ENCODE peak calls at places on chromosomes 12 and 14, in nine cellular contexts. Z, X, Q, G, B, J, E, P and T are unnamed samples.
A peak's percentile ranks its signal among the peaks of the same experiment; 100 is the strongest.

GRCh38 chr12:32820376-32820931 is 64.8 kb upstream of the YARS2 start:
- DNase-seq in P (no peak), Z (no peak), X (no peak), J (no peak), Q (no peak), B (no peak), G (no peak), E (no peak), T (no peak)

GRCh38 chr14:54370323-54371125 is 26.3 kb upstream of the CDKN3 start:
- DNase-seq in B (no peak), Q (no peak), Z (no peak), J (no peak), P (no peak), G (no peak), E (no peak), X (no peak), T (no peak)

GRCh38 chr12:10372534-10372931 is 17.3 kb downstream of the KLRK1 start:
- DNase-seq in P (no peak), Q (no peak), X (no peak), B (no peak), G (no peak), Z (no peak), J (no peak), E (no peak), T (no peak)

GRCh38 chr14:32468955-32469354 is 139.9 kb downstream of the AKAP6 start:
- DNase-seq in X (no peak), J (peak; percentile 45), P (no peak), G (peak; percentile 31), B (no peak), Q (no peak), E (no peak), Z (peak; percentile 82), T (no peak)

GRCh38 chr12:45381351-45381750 is 165.5 kb downstream of the ANO6 start:
- DNase-seq in E (no peak), G (no peak), J (no peak), B (no peak), P (no peak), Z (no peak), Q (no peak), X (no peak), T (no peak)

GRCh38 chr12:78398750-78399149 is 465.8 kb upstream of the SYT1 start:
- DNase-seq in G (no peak), P (no peak), X (no peak), E (no peak), J (no peak), Q (no peak), Z (peak; percentile 17), B (no peak), T (no peak)

GRCh38 chr12:110222027-110222426 is 59.0 kb upstream of the ATP2A2 start:
- DNase-seq in B (no peak), Q (no peak), X (no peak), E (no peak), G (no peak), J (no peak), Z (no peak), P (no peak), T (no peak)

GRCh38 chr12:3363608-3364007 is 127.4 kb upstream of the PRMT8 start:
- DNase-seq in G (peak; percentile 29), X (no peak), J (no peak), Z (no peak), Q (no peak), B (peak; percentile 20), E (no peak), P (no peak), T (peak; percentile 9)

GRCh38 chr12:57618966-57619433 is 7.8 kb downstream of the ARHGEF25 start:
- DNase-seq in B (no peak), X (peak; percentile 20), G (no peak), J (no peak), P (peak; percentile 20), Q (peak; percentile 36), E (no peak), Z (no peak), T (no peak)

GRCh38 chr12:130818381-130819247 is 20.4 kb downstream of the STX2 start:
- DNase-seq in E (peak; percentile 69), Z (peak; percentile 47), B (peak; percentile 95), P (peak; percentile 88), Q (peak; percentile 91), X (peak; percentile 92), J (no peak), G (peak; percentile 59), T (peak; percentile 79)

GRCh38 chr14:90720336-90720735 is 95.9 kb downstream of the TTC7B start:
- DNase-seq in E (no peak), J (no peak), G (no peak), Q (no peak), X (no peak), B (no peak), P (no peak), Z (no peak), T (no peak)

GRCh38 chr12:6753772-6754356 is 923 bp upstream of the MLF2 start:
- DNase-seq in G (no peak), P (no peak), Q (peak; percentile 29), J (no peak), B (no peak), X (no peak), Z (no peak), E (peak; percentile 13), T (no peak)

DNA sequence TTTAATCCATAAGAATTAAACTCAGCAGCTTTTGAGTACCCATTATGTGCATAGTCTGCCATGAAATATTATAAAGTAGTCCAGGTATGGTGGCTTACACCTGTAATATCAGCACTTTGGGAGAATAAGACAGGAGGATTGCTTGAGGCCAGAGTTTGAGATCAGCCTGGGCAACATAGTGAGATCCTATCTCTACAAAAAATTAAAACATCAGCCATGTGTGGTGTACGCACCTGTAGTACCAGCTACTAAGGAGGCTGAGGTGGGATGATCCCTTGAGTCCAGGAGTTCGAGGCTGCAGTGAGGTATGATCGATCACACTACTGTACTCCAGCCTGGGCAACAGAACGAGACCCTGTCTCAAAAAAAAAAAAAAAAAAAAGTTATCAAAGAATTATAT is 15.3 kb downstream of the MARK3 start:
- DNase-seq in G (no peak), J (no peak), P (no peak), Q (no peak), X (no peak), Z (no peak), B (no peak), E (no peak), T (no peak)
- TF ChIP-seq CTCF in G (no peak), J (no peak), P (no peak), Q (no peak), X (no peak), Z (no peak), B (no peak), E (no peak), T (no peak)

DNA sequence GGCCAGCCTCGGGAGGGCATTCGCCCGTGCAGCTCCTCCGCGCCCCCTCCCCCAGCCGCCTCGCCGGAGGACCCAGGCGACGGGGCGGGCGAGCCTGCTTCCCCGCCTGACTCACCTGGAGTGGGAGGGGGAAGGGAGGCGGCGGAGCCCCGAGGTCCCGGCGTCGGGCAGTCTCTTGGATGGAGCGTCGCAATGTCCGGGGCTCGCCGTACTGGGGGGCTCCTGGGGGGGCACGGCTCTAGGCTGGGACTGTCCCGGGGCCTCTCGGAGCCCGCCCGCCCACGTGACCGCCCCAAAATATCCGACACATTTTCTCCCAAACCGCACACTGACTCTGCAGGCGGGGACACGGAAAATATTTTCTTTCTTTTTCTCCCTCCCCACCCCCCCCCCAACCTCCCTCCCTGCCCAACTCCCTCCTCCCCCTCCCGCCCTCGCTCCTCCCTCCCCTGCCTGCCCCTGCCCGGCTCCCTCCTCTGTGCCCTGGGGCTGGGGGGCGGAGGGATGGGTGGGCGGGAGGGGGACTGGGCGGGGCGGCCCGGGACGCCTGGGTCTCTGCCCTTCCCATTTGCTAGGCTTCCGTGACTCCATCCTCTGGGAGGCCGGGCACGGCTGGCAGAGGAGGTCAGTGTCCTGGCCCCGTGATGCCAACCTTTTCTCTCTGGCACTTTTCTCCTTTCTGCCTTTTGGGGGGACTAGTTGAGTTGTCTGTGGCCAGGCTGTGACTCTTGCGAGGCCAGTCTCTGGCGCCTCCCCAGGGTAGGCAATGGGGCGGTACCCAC is at the start of gene RARG:
- DNase-seq in P (no peak), B (peak; percentile 79), E (peak; percentile 71), X (peak; percentile 68), Z (peak; percentile 61), Q (no peak), G (peak; percentile 82), J (no peak), T (no peak)
- TF ChIP-seq CTCF in P (no peak), B (no peak), E (no peak), X (peak; percentile 14), Z (no peak), Q (no peak), G (no peak), J (peak; percentile 3), T (no peak)

GRCh38 chr12:118960161-118960560 is 21.2 kb upstream of the SRRM4 start:
- DNase-seq in P (no peak), Z (no peak), X (no peak), B (no peak), J (no peak), G (no peak), E (no peak), Q (no peak), T (no peak)
- TF ChIP-seq CTCF in P (no peak), Z (no peak), X (no peak), B (no peak), J (no peak), G (no peak), E (no peak), Q (no peak), T (no peak)

GRCh38 chr14:75134644-75135043 is 7.8 kb upstream of the NEK9 start:
- DNase-seq in X (no peak), Q (no peak), J (no peak), P (no peak), Z (no peak), E (no peak), B (no peak), G (no peak), T (no peak)

GRCh38 chr14:75128596-75128990 is 1.7 kb upstream of the NEK9 start:
- DNase-seq in Z (no peak), B (no peak), X (no peak), E (no peak), J (no peak), P (no peak), Q (no peak), G (no peak), T (no peak)

GRCh38 chr14:75133597-75133996 is 6.7 kb upstream of the NEK9 start:
- DNase-seq in Z (no peak), X (no peak), J (no peak), G (no peak), B (no peak), Q (no peak), E (no peak), P (no peak), T (no peak)

GRCh38 chr14:75127903-75128595 is 1.2 kb upstream of the NEK9 start:
- DNase-seq in P (no peak), E (no peak), B (no peak), Z (no peak), X (no peak), G (no peak), J (no peak), Q (no peak), T (no peak)

DNA sequence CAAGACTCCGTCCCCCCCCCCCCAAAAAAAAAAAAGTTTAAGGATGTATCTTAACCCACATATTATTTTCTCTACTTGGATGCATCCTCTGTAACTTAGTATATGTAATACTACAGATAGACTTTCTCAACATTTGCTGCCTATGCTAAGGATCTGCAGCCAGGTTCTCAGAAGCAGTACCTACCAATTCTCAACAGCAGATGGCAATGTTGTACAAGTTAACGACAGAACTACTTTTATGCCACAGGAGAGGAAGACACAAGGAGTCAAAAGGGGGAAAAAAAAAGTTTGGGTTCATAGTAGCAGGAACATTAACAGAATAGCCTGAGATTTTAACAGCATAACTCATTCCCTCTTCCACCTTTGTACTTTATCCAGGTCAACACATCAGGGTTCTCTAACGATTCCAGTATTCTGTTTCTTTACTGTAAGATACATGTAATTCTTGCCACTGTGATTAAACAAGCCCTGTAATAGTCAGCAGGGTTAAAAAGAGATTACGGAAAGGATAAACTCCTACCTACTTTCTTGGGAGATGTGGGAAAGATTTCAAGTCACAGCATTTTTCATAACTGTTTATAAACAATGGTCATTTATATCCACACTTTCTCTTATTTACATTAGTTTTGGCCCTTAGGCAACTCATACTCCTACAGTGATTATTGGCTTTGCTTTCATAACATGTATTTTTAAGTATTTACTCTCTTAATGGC is 5.7 kb upstream of the NEK9 start:
- DNase-seq in B (peak; percentile 43), G (peak; percentile 72), Q (no peak), P (peak; percentile 75), X (peak; percentile 43), Z (peak; percentile 85), E (peak; percentile 16), J (no peak), T (peak; percentile 77)
- TF ChIP-seq CTCF in B (peak; percentile 79), G (peak; percentile 91), Q (peak; percentile 64), P (peak; percentile 75), X (peak; percentile 79), Z (peak; percentile 67), E (peak; percentile 53), J (peak; percentile 56), T (peak; percentile 59)